ENCODE peak calls at places on chromosomes 7 and 10, in six cellular contexts. T is body of pancreas, H is right atrium auricular region, S is A549, W is Caco-2, K is cardiac fibroblast. Y is an unnamed sample.
A peak's percentile ranks its signal among the peaks of the same experiment; 100 is the strongest.

GRCh38 chr10:132510174-132510611 is 27.4 kb upstream of the INPP5A start:
- DNase-seq in T (no peak), H (no peak), S (no peak), W (no peak), K (no peak), Y (no peak)

GRCh38 chr10:78937800-78938694 is 130.7 kb upstream of the ZMIZ1 start:
- DNase-seq in T (no peak), H (no peak), S (no peak), W (no peak), K (peak; percentile 38), Y (no peak)

GRCh38 chr7:129298268-129298893 is 73.6 kb downstream of the AHCYL2 start:
- DNase-seq in T (peak; percentile 76), H (no peak), S (peak; percentile 49), W (peak; percentile 38), K (peak; percentile 58), Y (peak; percentile 52)

GRCh38 chr7:139034855-139035587 is 821 bp downstream of the ZC3HAV1L start:
- DNase-seq in T (peak; percentile 49), H (no peak), S (peak; percentile 58), W (peak; percentile 53), K (peak; percentile 36), Y (peak; percentile 24)

GRCh38 chr7:105849122-105849855 is 27.1 kb downstream of the ATXN7L1 start:
- DNase-seq in T (no peak), H (no peak), S (peak; percentile 68), W (no peak), K (no peak), Y (peak; percentile 15)

GRCh38 chr10:43126759-43127424 is 11.4 kb upstream of the CSGALNACT2 start:
- DNase-seq in T (no peak), H (peak; percentile 40), S (no peak), W (no peak), K (no peak), Y (no peak)

GRCh38 chr10:22598488-22598887 is 115.9 kb downstream of the PIP4K2A start:
- DNase-seq in T (no peak), H (no peak), S (no peak), W (no peak), K (no peak), Y (no peak)

GRCh38 chr7:138089080-138089901 is 13.0 kb downstream of the AKR1D1 start:
- DNase-seq in T (no peak), H (no peak), S (peak; percentile 30), W (no peak), K (peak; percentile 44), Y (peak; percentile 36)

GRCh38 chr10:93299195-93299594 is 182.9 kb downstream of the MYOF start:
- DNase-seq in T (no peak), H (no peak), S (no peak), W (no peak), K (no peak), Y (no peak)

GRCh38 chr7:86469680-86470295 is 173.9 kb upstream of the GRM3 start:
- DNase-seq in T (peak; percentile 75), H (peak; percentile 62), S (peak; percentile 78), W (peak; percentile 78), K (peak; percentile 77), Y (peak; percentile 73)

GRCh38 chr7:116733924-116734591 is 62.1 kb downstream of the MET start:
- DNase-seq in T (peak; percentile 56), H (no peak), S (no peak), W (no peak), K (no peak), Y (no peak)

GRCh38 chr10:87775766-87776165 is 42.3 kb downstream of the ATAD1 start:
- DNase-seq in T (no peak), H (no peak), S (no peak), W (no peak), K (peak; percentile 36), Y (peak; percentile 19)

GRCh38 chr10:72953687-72954086 is 919 bp downstream of the PLA2G12B start:
- DNase-seq in T (no peak), H (no peak), S (no peak), W (peak; percentile 27), K (no peak), Y (no peak)

GRCh38 chr10:13365168-13365687 is 17.1 kb upstream of the SEPHS1 start:
- DNase-seq in T (no peak), H (no peak), S (no peak), W (no peak), K (no peak), Y (no peak)

GRCh38 chr7:159061674-159062212 is 82.9 kb downstream of the VIPR2 start:
- DNase-seq in T (no peak), H (no peak), S (no peak), W (no peak), K (no peak), Y (no peak)

GRCh38 chr10:51010977-51011376 is 63.3 kb upstream of the PRKG1 start:
- DNase-seq in T (peak; percentile 17), H (no peak), S (peak; percentile 40), W (peak; percentile 63), K (peak; percentile 70), Y (peak; percentile 62)

GRCh38 chr10:99548041-99548530 is 15.3 kb downstream of the NKX2-3 start:
- DNase-seq in T (no peak), H (no peak), S (peak; percentile 65), W (peak; percentile 53), K (no peak), Y (peak; percentile 31)

GRCh38 chr10:101694056-101694673 is 805 bp downstream of the FBXW4 start:
- DNase-seq in T (peak; percentile 78), H (no peak), S (peak; percentile 76), W (peak; percentile 74), K (peak; percentile 64), Y (peak; percentile 37)

GRCh38 chr7:99124636-99125504 is 19.0 kb downstream of the SMURF1 start:
- DNase-seq in T (no peak), H (no peak), S (no peak), W (no peak), K (no peak), Y (no peak)

GRCh38 chr7:6117533-6117932 is 86.4 kb downstream of the ANKRD61 start:
- DNase-seq in T (no peak), H (no peak), S (no peak), W (no peak), K (no peak), Y (no peak)

GRCh38 chr10:19811517-19811916 is 4.7 kb upstream of the PLXDC2 start:
- DNase-seq in T (peak; percentile 25), H (peak; percentile 73), S (no peak), W (peak; percentile 15), K (peak; percentile 75), Y (peak; percentile 55)

GRCh38 chr10:124523886-124524285 is 62.3 kb downstream of the LHPP start:
- DNase-seq in T (no peak), H (no peak), S (no peak), W (no peak), K (no peak), Y (no peak)

GRCh38 chr10:124526621-124527267 is 65.1 kb downstream of the LHPP start:
- DNase-seq in T (no peak), H (no peak), S (no peak), W (no peak), K (no peak), Y (no peak)

GRCh38 chr10:124523301-124523871 is 61.8 kb downstream of the LHPP start:
- DNase-seq in T (no peak), H (no peak), S (no peak), W (no peak), K (peak; percentile 19), Y (no peak)

GRCh38 chr10:124525751-124526600 is 64.4 kb downstream of the LHPP start:
- DNase-seq in T (no peak), H (no peak), S (no peak), W (no peak), K (no peak), Y (no peak)

GRCh38 chr10:124524991-124525653 is 63.5 kb downstream of the LHPP start:
- DNase-seq in T (no peak), H (peak; percentile 64), S (no peak), W (no peak), K (peak; percentile 60), Y (peak; percentile 49)
- TF ChIP-seq CTCF in T (no peak), H (no peak), S (no peak), W (no peak), K (no peak), Y (no peak)

DNA sequence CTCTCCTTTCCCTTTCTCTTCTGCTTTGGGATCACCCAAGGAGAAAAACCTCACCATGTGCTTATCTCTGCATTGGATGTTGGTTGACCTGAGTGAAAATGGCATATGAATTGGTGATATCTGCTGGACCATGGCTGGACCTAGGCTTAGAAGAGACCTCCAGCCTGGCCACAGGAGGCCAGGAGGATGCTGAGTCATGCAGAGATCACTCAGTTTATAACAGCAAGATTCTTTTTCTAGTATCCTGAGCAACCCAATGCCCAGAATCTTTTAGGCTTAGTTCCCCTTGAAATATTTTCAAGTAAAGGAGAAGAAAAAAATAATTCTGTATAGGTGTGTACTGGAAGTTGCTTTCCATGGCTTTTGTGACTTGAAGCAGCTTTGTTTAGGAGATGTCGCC is 236.3 kb downstream of the KLF6 start:
- DNase-seq in T (no peak), H (no peak), S (no peak), W (no peak), K (peak; percentile 19), Y (peak; percentile 44)
- H3K4me3 ChIP-seq in T (no peak overlapping the region), H (no peak overlapping the region), S (no peak overlapping the region), W (no peak overlapping the region), K (no peak overlapping the region), Y (no peak overlapping the region)

GRCh38 chr7:97845622-97846203 is 26.5 kb downstream of the ASNS start:
- DNase-seq in T (no peak), H (no peak), S (peak; percentile 24), W (peak; percentile 24), K (peak; percentile 42), Y (peak; percentile 34)
- TF ChIP-seq CTCF in T (peak; percentile 45), H (no peak), S (peak; percentile 74), W (peak; percentile 40), K (peak; percentile 40), Y (peak; percentile 45)

GRCh38 chr7:12402365-12402725 is 1.3 kb downstream of the VWDE start:
- DNase-seq in T (no peak), H (no peak), S (no peak), W (no peak), K (no peak), Y (no peak)
- H3K4me3 ChIP-seq in T (no peak overlapping the region), H (peak overlapping the region; percentile 2), S (no peak overlapping the region), W (no peak overlapping the region), K (no peak overlapping the region), Y (no peak overlapping the region)

Y was measured in fibroblast of mammary gland.